ENCODE peak calls at places on chromosome 21, in seven cellular contexts. W, B, O, D, Z, K and P are unnamed samples.

GRCh38 chr21:37983336-37984095 is 67.3 kb upstream of the KCNJ6 start:
- DNase-seq in W (no peak), B (no peak), O (no peak), D (no peak), Z (peak; percentile 69), K (no peak), P (no peak)

GRCh38 chr21:38119793-38120192 is 137.0 kb upstream of the KCNJ15 start:
- DNase-seq in W (no peak), B (no peak), O (no peak), D (no peak), Z (no peak), K (no peak), P (no peak)

GRCh38 chr21:16644690-16645089 is 868.2 kb upstream of the CXADR start:
- DNase-seq in W (no peak), B (peak; percentile 20), O (no peak), D (no peak), Z (no peak), K (no peak), P (no peak)

GRCh38 chr21:38986460-38987395 is 181.0 kb downstream of the ETS2 start:
- DNase-seq in W (no peak), B (no peak), O (no peak), D (no peak), Z (no peak), K (no peak), P (no peak)

GRCh38 chr21:42003051-42003461 is 7.1 kb downstream of the ZBTB21 start:
- DNase-seq in W (no peak), B (peak; percentile 76), O (no peak), D (no peak), Z (no peak), K (no peak), P (no peak)

GRCh38 chr21:16588433-16588860 is 858.7 kb downstream of the USP25 start:
- DNase-seq in W (peak; percentile 21), B (peak; percentile 84), O (peak; percentile 21), D (peak; percentile 66), Z (peak; percentile 71), K (peak; percentile 56), P (peak; percentile 84)

GRCh38 chr21:26110703-26111102 is 59.9 kb downstream of the APP start:
- DNase-seq in W (no peak), B (no peak), O (no peak), D (no peak), Z (no peak), K (no peak), P (no peak)

GRCh38 chr21:33123396-33124120 is 53.6 kb downstream of the OLIG1 start:
- DNase-seq in W (no peak), B (no peak), O (no peak), D (no peak), Z (no peak), K (no peak), P (no peak)

GRCh38 chr21:41600116-41600515 is 92.2 kb upstream of the TMPRSS2 start:
- DNase-seq in W (no peak), B (no peak), O (no peak), D (peak; percentile 11), Z (no peak), K (no peak), P (no peak)

GRCh38 chr21:25107708-25108107 is 499.6 kb downstream of the MRPL39 start:
- DNase-seq in W (no peak), B (peak; percentile 94), O (no peak), D (no peak), Z (no peak), K (no peak), P (no peak)

GRCh38 chr21:44377201-44377921 is 23.9 kb downstream of the TRPM2 start:
- DNase-seq in W (no peak), B (no peak), O (no peak), D (no peak), Z (no peak), K (peak; percentile 42), P (no peak)

GRCh38 chr21:37595944-37596343 is 229.4 kb downstream of the DYRK1A start:
- DNase-seq in W (no peak), B (no peak), O (no peak), D (no peak), Z (no peak), K (no peak), P (no peak)

GRCh38 chr21:31176725-31177124 is 138.4 kb upstream of the KRTAP19-8 start:
- DNase-seq in W (no peak), B (no peak), O (no peak), D (no peak), Z (no peak), K (no peak), P (no peak)

GRCh38 chr21:42243026-42243425 is 24.1 kb downstream of the ABCG1 start:
- DNase-seq in W (no peak), B (no peak), O (no peak), D (no peak), Z (no peak), K (no peak), P (no peak)

GRCh38 chr21:39976805-39977204 is 109.6 kb downstream of the PCP4 start:
- DNase-seq in W (no peak), B (no peak), O (no peak), D (no peak), Z (no peak), K (no peak), P (no peak)

GRCh38 chr21:43997766-43998742 is 14.1 kb upstream of the TRAPPC10 start:
- DNase-seq in W (no peak), B (no peak), O (no peak), D (no peak), Z (no peak), K (no peak), P (no peak)

GRCh38 chr21:17585875-17586450 is 26.7 kb downstream of the BTG3 start:
- DNase-seq in W (no peak), B (peak; percentile 62), O (no peak), D (no peak), Z (peak; percentile 48), K (no peak), P (no peak)

GRCh38 chr21:20026517-20026916 is 971.7 kb upstream of the NCAM2 start:
- DNase-seq in W (no peak), B (no peak), O (no peak), D (no peak), Z (no peak), K (no peak), P (no peak)

GRCh38 chr21:44925027-44925755 is 4.5 kb upstream of the ITGB2 start:
- DNase-seq in W (no peak), B (peak; percentile 64), O (no peak), D (no peak), Z (no peak), K (peak; percentile 12), P (no peak)

GRCh38 chr21:38954450-38955059 is 148.8 kb downstream of the ETS2 start:
- DNase-seq in W (no peak), B (no peak), O (peak; percentile 39), D (no peak), Z (no peak), K (no peak), P (no peak)

GRCh38 chr21:17725339-17725738 is 93.8 kb downstream of the C21orf91 start:
- DNase-seq in W (no peak), B (no peak), O (no peak), D (no peak), Z (no peak), K (no peak), P (no peak)

GRCh38 chr21:41715649-41716321 is 51.1 kb downstream of the RIPK4 start:
- DNase-seq in W (peak; percentile 54), B (no peak), O (peak; percentile 73), D (peak; percentile 60), Z (peak; percentile 90), K (peak; percentile 70), P (no peak)

GRCh38 chr21:38037416-38037815 is 121.2 kb upstream of the KCNJ6 start:
- DNase-seq in W (no peak), B (no peak), O (no peak), D (no peak), Z (peak; percentile 47), K (no peak), P (no peak)

GRCh38 chr21:17428980-17429379 is 83.9 kb upstream of the CXADR start:
- DNase-seq in W (no peak), B (no peak), O (no peak), D (no peak), Z (no peak), K (no peak), P (no peak)

GRCh38 chr21:17679002-17679600 is 66.4 kb upstream of the BTG3 start:
- DNase-seq in W (no peak), B (peak; percentile 71), O (no peak), D (no peak), Z (peak; percentile 56), K (no peak), P (no peak)

GRCh38 chr21:46097826-46098286 is at the start of gene COL6A2:
- DNase-seq in W (peak; percentile 28), B (peak; percentile 71), O (peak; percentile 52), D (peak; percentile 59), Z (peak; percentile 10), K (peak; percentile 57), P (peak; percentile 85)
- TF ChIP-seq CTCF in W (no peak), B (peak; percentile 42), O (no peak), D (no peak), Z (no peak), K (peak; percentile 21), P (peak; percentile 27)

GRCh38 chr21:34528131-34528561 is 16.1 kb upstream of the KCNE1 start:
- DNase-seq in W (no peak), B (peak; percentile 51), O (no peak), D (no peak), Z (no peak), K (no peak), P (no peak)

GRCh38 chr21:34524671-34525601 is 12.9 kb upstream of the KCNE1 start:
- DNase-seq in W (no peak), B (peak; percentile 84), O (no peak), D (no peak), Z (no peak), K (no peak), P (no peak)

GRCh38 chr21:34530264-34530663 is 18.3 kb upstream of the KCNE1 start:
- DNase-seq in W (no peak), B (peak; percentile 86), O (no peak), D (no peak), Z (no peak), K (no peak), P (no peak)

GRCh38 chr21:34526236-34526617 is 14.2 kb upstream of the KCNE1 start:
- DNase-seq in W (no peak), B (no peak), O (no peak), D (no peak), Z (no peak), K (no peak), P (no peak)

GRCh38 chr21:34526618-34527290 is 14.7 kb upstream of the KCNE1 start:
- DNase-seq in W (peak; percentile 74), B (peak; percentile 100), O (peak; percentile 76), D (peak; percentile 88), Z (peak; percentile 93), K (peak; percentile 79), P (peak; percentile 77)
- TF ChIP-seq POLR2A in W (peak; percentile 82), B (peak; percentile 99), O (peak; percentile 88), D (peak; percentile 59), Z (no peak), K (peak; percentile 97), P (peak; percentile 20)

GRCh38 chr21:29342394-29342957 is 43.8 kb downstream of the BACH1 start:
- DNase-seq in W (peak; percentile 30), B (peak; percentile 99), O (peak; percentile 24), D (no peak), Z (peak; percentile 11), K (peak; percentile 60), P (peak; percentile 31)
- TF ChIP-seq CTCF in W (no peak), B (peak; percentile 12), O (no peak), D (no peak), Z (no peak), K (no peak), P (no peak)

DNA sequence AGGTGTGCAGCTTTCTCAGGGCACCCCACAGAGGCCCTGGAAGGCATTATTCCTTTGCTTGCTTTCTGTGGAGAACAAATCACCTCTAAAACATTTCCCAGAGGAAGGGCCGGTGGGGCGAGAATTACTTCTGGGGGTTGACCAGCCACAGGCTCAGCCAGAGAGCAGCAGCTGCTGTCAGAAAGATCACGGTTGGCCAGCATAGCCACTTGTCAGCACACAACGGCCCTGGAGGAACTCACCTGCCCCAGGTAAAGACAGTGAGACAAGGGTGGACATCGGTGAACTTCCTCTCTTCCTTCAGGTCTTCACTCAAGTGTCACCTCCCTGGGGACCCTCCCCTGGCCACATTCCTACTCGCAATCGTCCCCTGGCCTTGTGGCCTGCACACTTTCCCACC is 69.5 kb upstream of the CLDN14 start:
- DNase-seq in W (no peak), B (no peak), O (no peak), D (no peak), Z (no peak), K (no peak), P (no peak)
- TF ChIP-seq POLR2A in W (no peak), B (no peak), O (no peak), D (no peak), Z (no peak), K (no peak), P (no peak)